ENCODE peak calls at places on chromosomes 7 and 10, in five cellular contexts. One of them, this sample, is unnamed. For H3K4me1, the result is how much of the 10 kb centered on the place peaks cover.

GRCh38 chr7:142535123-142535779 is 214.0 kb upstream of the PRSS1 start:
- DNase-seq in GM23338: peak
- DNase-seq in cardiac muscle cell: peak
- DNase-seq in HepG2: peak
- DNase-seq in IMR-90: peak
- DNase-seq in this sample: peak

GRCh38 chr10:51718804-51719291 is 19.5 kb upstream of the CSTF2T start:
- DNase-seq in GM23338: peak
- DNase-seq in cardiac muscle cell: peak
- DNase-seq in HepG2: no peak
- DNase-seq in IMR-90: peak
- DNase-seq in this sample: no peak

GRCh38 chr10:102449321-102450123 is 1.8 kb downstream of the C10orf95 start:
- DNase-seq in GM23338: peak
- DNase-seq in cardiac muscle cell: peak
- DNase-seq in HepG2: peak
- DNase-seq in IMR-90: no peak
- DNase-seq in this sample: peak

GRCh38 chr7:133623716-133624115 is 370.8 kb downstream of the EXOC4 start:
- DNase-seq in GM23338: no peak
- DNase-seq in cardiac muscle cell: no peak
- DNase-seq in HepG2: no peak
- DNase-seq in IMR-90: no peak
- DNase-seq in this sample: no peak

GRCh38 chr7:25541064-25541463 is 312.8 kb upstream of the NPVF start:
- DNase-seq in GM23338: no peak
- DNase-seq in cardiac muscle cell: no peak
- DNase-seq in HepG2: no peak
- DNase-seq in IMR-90: no peak
- DNase-seq in this sample: no peak

GRCh38 chr10:115846528-115846927 is 426.5 kb downstream of the GFRA1 start:
- DNase-seq in GM23338: no peak
- DNase-seq in cardiac muscle cell: no peak
- DNase-seq in HepG2: no peak
- DNase-seq in IMR-90: no peak
- DNase-seq in this sample: no peak

GRCh38 chr10:21402606-21403083 is 122.8 kb downstream of the SKIDA1 start:
- DNase-seq in GM23338: no peak
- DNase-seq in cardiac muscle cell: peak
- DNase-seq in HepG2: no peak
- DNase-seq in IMR-90: peak
- DNase-seq in this sample: no peak

GRCh38 chr10:129940617-129941198 is 23.4 kb downstream of the EBF3 start:
- DNase-seq in GM23338: no peak
- DNase-seq in cardiac muscle cell: no peak
- DNase-seq in HepG2: no peak
- DNase-seq in IMR-90: no peak
- DNase-seq in this sample: no peak

GRCh38 chr7:6649241-6649961 is 12.3 kb downstream of the ZNF316 start:
- DNase-seq in GM23338: no peak
- DNase-seq in cardiac muscle cell: no peak
- DNase-seq in HepG2: no peak
- DNase-seq in IMR-90: no peak
- DNase-seq in this sample: no peak

GRCh38 chr10:99403674-99404073 is 26.8 kb downstream of the GOT1 start:
- DNase-seq in GM23338: no peak
- DNase-seq in cardiac muscle cell: peak
- DNase-seq in HepG2: no peak
- DNase-seq in IMR-90: peak
- DNase-seq in this sample: no peak

GRCh38 chr10:102809753-102810152 is 27.5 kb downstream of the CYP17A1 start:
- DNase-seq in GM23338: no peak
- DNase-seq in cardiac muscle cell: no peak
- DNase-seq in HepG2: no peak
- DNase-seq in IMR-90: no peak
- DNase-seq in this sample: no peak

GRCh38 chr10:86585037-86585725 is 63.6 kb upstream of the WAPL start:
- DNase-seq in GM23338: peak
- DNase-seq in cardiac muscle cell: peak
- DNase-seq in HepG2: peak
- DNase-seq in IMR-90: peak
- DNase-seq in this sample: peak
- TF ChIP-seq CTCF in GM23338: peak
- TF ChIP-seq CTCF in cardiac muscle cell: peak
- TF ChIP-seq CTCF in HepG2: peak
- TF ChIP-seq CTCF in IMR-90: peak
- TF ChIP-seq CTCF in this sample: peak

GRCh38 chr7:92723205-92723604 is 113.2 kb downstream of the CDK6 start:
- DNase-seq in GM23338: no peak
- DNase-seq in cardiac muscle cell: peak
- DNase-seq in HepG2: no peak
- DNase-seq in IMR-90: peak
- DNase-seq in this sample: no peak
- H3K4me1 ChIP-seq in GM23338: under half
- H3K4me1 ChIP-seq in cardiac muscle cell: under half
- H3K4me1 ChIP-seq in HepG2: under half
- H3K4me1 ChIP-seq in IMR-90: under half
- H3K4me1 ChIP-seq in this sample: under half

DNA sequence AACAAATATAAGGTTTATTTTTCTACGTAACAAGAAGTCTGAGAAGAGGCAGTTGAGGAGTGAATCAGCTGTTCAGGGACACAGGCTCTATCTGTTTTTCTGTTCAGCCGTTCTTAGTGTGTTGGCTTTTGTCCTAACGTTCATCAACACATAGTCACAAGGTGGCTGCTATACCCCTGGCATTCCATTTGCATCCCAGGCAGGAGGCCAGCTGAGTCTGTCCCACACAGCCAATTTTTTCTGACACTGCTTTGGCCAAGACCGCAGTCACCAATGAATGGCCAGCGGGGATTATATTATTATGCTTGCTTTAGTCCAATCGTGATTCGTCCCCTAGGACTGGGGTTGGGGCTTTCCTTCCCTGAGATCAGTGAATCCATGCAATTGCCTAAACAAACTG is 143.4 kb upstream of the CHST15 start:
- DNase-seq in GM23338: no peak
- DNase-seq in cardiac muscle cell: no peak
- DNase-seq in HepG2: no peak
- DNase-seq in IMR-90: no peak
- DNase-seq in this sample: no peak
- H3K4me3 ChIP-seq in GM23338: no peak
- H3K4me3 ChIP-seq in cardiac muscle cell: no peak
- H3K4me3 ChIP-seq in HepG2: no peak
- H3K4me3 ChIP-seq in IMR-90: no peak
- H3K4me3 ChIP-seq in this sample: no peak

DNA sequence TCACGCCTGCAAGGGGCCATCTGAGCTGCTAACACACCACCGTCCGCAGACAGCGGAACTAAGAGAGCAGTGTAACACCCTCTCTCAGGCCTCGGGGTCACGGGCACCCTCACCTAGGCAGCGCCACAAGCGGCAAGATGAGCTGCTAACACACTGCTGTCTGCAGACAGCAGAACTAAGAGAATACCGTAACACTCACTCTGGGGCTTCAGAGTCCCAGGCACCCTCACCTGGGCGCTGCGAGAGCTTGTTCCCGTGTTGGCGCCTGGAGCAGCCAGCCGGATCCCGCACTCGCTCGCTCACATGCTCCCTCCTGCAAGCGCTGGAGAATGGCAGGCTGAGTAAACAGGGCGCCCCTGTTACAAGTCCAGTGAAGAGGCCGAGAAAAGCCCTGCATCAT is 160.2 kb downstream of the SRPK2 start:
- DNase-seq in GM23338: peak
- DNase-seq in cardiac muscle cell: no peak
- DNase-seq in HepG2: no peak
- DNase-seq in IMR-90: no peak
- DNase-seq in this sample: no peak
- TF ChIP-seq CTCF in GM23338: peak
- TF ChIP-seq CTCF in cardiac muscle cell: no peak
- TF ChIP-seq CTCF in HepG2: no peak
- TF ChIP-seq CTCF in IMR-90: no peak
- TF ChIP-seq CTCF in this sample: no peak

This sample was measured in body of pancreas.